ENCODE peak calls at places on chromosomes 6 and 20, in five cellular contexts. R is transverse colon, O is left ventricle myocardium inferior, B is fibroblast of lung, T is IMR-90. M is an unnamed sample.

GRCh38 chr6:45076217-45076616 is 251.9 kb upstream of the RUNX2 start:
- DNase-seq in T (peak; percentile 73), O (no peak), B (peak; percentile 17), R (no peak), M (no peak)

GRCh38 chr6:145544031-145544430 is 191.3 kb downstream of the EPM2A start:
- DNase-seq in O (no peak), B (peak; percentile 76), T (peak; percentile 84), R (no peak), M (no peak)

GRCh38 chr6:154341876-154342275 is 14.7 kb downstream of the IPCEF1 start:
- DNase-seq in B (no peak), O (no peak), T (peak; percentile 14), R (no peak), M (no peak)

GRCh38 chr6:159973406-159973805 is 4.5 kb downstream of the IGF2R start:
- DNase-seq in R (no peak), T (peak; percentile 30), B (peak; percentile 44), O (no peak), M (no peak)

GRCh38 chr6:163470611-163471010 is 56.1 kb downstream of the QKI start:
- DNase-seq in O (no peak), R (no peak), T (no peak), B (no peak), M (no peak)

GRCh38 chr6:134454794-134455193 is 136.9 kb upstream of the SGK1 start:
- DNase-seq in B (no peak), T (peak; percentile 49), O (no peak), R (no peak), M (no peak)

GRCh38 chr20:45450097-45450818 is 19.3 kb upstream of the WFDC2 start:
- DNase-seq in B (peak; percentile 64), R (peak; percentile 23), T (peak; percentile 51), O (no peak), M (peak; percentile 23)

GRCh38 chr6:35044771-35045275 is 96.3 kb downstream of the TCP11 start:
- DNase-seq in R (peak; percentile 27), B (no peak), T (no peak), O (no peak), M (no peak)

GRCh38 chr6:69974193-69974592 is 107.8 kb downstream of the COL19A1 start:
- DNase-seq in R (no peak), T (peak; percentile 11), O (no peak), B (peak; percentile 43), M (peak; percentile 3)

GRCh38 chr6:3252369-3252768 is 6.4 kb upstream of the PSMG4 start:
- DNase-seq in T (no peak), B (no peak), O (no peak), R (no peak), M (peak; percentile 85)

GRCh38 chr6:117089604-117090003 is 175.8 kb upstream of the VGLL2 start:
- DNase-seq in T (no peak), O (no peak), R (no peak), B (no peak), M (no peak)

GRCh38 chr6:30244560-30244959 is 31.4 kb upstream of the TRIM26 start:
- DNase-seq in O (no peak), R (no peak), B (no peak), T (no peak), M (no peak)

DNA sequence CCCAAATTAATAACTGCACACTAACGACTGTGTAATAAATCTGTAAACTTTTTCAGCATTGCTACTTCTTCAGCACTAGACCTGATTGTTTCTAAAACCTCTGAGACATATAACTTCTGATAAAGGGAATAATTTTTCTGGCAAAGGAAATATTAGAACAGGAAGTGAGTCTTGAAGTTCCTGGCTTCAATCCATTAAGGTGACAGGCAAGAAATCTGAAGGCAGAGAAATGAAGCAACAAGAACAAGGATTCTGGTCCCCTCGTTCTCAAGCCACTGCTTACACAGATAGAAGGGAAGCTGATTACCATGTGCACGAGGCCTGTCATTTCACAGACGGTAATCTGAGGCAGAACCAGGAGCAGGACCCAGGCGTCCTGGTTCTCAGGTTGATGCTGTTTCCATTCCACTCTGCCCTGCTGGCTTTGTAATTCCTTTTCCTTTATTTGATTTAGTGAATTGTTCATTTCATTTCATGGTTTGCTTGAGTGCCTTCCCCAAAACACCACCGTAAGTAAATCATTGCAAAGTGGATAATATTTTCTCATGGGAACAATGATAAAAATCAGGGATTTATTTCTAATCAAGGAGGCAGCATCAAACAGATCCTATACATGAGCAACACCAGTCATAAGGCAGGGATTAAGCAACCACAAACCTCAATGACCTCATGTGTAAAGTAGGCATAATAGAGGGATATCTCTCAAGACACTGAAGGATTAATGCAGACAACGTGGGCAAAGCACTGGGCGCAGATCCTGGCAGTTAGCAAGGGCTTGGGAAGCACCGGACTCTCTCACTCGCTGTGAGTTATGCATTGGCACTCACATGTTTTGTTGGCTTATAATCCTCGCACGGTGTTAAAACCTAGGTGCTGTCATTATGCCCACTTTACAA is 229.6 kb upstream of the FOXQ1 start:
- DNase-seq in T (peak; percentile 73), R (no peak), O (no peak), B (peak; percentile 74), M (no peak)
- H3K27ac ChIP-seq in T (peak overlapping the region; percentile 72), R (no peak overlapping the region), O (peak overlapping the region; percentile 6), B (peak overlapping the region; percentile 62), M (no peak overlapping the region)

DNA sequence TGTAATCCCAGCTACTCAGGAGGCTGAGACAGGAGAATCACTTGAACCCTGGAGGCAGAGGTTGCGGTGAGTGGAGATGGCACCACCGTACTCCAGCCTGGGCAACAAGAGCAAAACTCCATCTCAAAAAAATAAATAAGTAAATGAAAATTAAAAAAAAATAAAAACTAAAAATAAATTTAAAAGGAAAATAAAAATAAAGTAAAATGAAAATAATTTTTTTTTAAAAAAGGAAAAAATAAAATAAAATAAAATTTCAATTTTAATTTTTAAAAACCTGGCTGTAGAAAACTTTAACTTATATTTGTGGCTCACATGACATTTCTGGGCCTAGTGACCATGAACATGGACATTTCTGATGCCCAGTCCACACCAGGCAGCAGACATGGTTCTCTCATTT is 16.1 kb downstream of the HCK start:
- DNase-seq in T (no peak), O (no peak), R (no peak), B (no peak), M (no peak)
- H3K4me1 ChIP-seq in T (peaks cover 10% of the 10 kb centered on the region), O (no peaks in the 10 kb centered on the region), R (no peaks in the 10 kb centered on the region), B (peaks cover 4% of the 10 kb centered on the region), M (peaks cover 2% of the 10 kb centered on the region)

DNA sequence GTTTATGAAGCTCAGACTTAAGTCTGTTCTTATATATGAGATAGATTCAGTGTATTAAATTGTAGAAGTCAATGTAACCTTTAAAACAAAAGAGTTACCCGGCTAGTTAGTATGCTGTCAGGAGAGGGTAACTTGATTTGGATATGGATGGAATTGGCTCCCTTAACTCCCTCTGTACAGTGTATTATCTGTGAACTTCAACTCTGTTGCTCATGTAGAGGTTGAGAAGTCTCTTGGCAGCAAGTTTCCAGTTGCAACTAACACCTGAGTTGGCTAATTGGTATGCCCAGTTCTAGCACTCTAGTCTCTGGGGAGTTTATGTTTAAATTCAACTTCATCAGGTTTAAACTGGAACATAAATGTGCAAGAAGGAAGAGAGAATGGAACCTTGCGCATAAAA is 111.0 kb downstream of the NCOA3 start:
- DNase-seq in R (no peak), O (no peak), B (no peak), T (no peak), M (no peak)
- H3K27ac ChIP-seq in R (no peak overlapping the region), O (peak overlapping the region; percentile 31), B (no peak overlapping the region), T (no peak overlapping the region), M (no peak overlapping the region)

GRCh38 chr6:33710296-33711121 is 991 bp downstream of the UQCC2 start:
- DNase-seq in T (no peak), R (no peak), B (no peak), O (no peak), M (no peak)
- H3K4me1 ChIP-seq in T (peaks cover 5% of the 10 kb centered on the region), R (peaks cover 10% of the 10 kb centered on the region), B (peaks cover 5% of the 10 kb centered on the region), O (peaks cover 42% of the 10 kb centered on the region), M (peaks cover 4% of the 10 kb centered on the region)

DNA sequence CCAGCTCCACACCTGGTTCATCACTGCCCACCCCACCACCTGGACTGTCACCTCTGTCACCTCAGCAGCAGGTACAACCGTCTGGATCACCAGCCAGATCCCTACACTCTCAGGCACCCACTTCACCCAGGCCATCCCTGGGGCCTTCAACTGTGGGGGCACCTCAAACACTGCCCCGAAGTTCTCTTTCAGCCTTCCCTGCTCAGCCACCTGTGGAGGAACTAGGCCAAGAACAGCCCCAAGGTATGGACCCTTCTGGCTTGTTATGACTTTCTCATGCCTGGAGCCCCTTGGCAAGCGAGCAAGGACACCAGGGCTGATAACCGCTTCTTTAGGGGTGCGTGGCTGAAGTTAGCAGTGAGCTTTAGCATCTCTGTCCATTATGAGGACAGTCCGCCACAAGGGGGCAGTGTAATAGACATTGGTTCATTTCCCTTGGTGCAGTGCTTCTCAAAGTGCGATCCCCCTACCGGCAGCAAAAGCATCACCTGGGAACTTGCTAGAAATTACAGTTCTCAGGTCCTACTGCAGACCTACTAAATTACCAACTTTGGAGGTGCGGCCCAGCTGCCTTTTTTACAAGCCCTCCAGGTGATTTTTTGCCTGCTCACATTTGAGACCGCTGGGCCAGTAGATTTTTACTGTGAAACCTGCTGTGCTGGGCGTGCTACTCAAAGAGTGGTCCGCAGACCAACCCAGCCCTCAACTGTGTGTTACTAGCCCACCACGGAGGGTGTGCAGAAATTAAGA is 32.5 kb downstream of the PNPLA1 start:
- DNase-seq in O (peak; percentile 77), R (peak; percentile 94), T (peak; percentile 86), B (peak; percentile 85), M (peak; percentile 99)
- H3K27ac ChIP-seq in O (no peak overlapping the region), R (no peak overlapping the region), T (no peak overlapping the region), B (no peak overlapping the region), M (no peak overlapping the region)

M was measured in trophoblast cell.